ENCODE peak calls at places on chromosomes 2 and 18, in nine cellular contexts. One of them, this sample, is unnamed.

GRCh38 chr2:216716109-216716508 is 20.8 kb upstream of the IGFBP5 start:
- DNase-seq in activated CD8-positive, alpha-beta T cell treated with anti-CD3 and anti-CD28 coated beads, Interleukin-2, amount 10 ng/mL, durations not matched to agents 7 days and 5 days: no peak
- DNase-seq in HT-29: no peak
- DNase-seq in K562: no peak
- DNase-seq in stimulated activated CD4-positive, alpha-beta T cell treated with anti-CD3 and anti-CD28 coated beads, TNF-alpha, amount 100 ng/mL, for 4 hours: no peak
- DNase-seq in iris pigment epithelial cell: no peak
- DNase-seq in PC-3: no peak
- DNase-seq in HuH-7.5: no peak
- DNase-seq in EH: no peak
- DNase-seq in this sample: no peak

GRCh38 chr2:127037456-127037855 is 69.5 kb downstream of the BIN1 start:
- DNase-seq in activated CD8-positive, alpha-beta T cell treated with anti-CD3 and anti-CD28 coated beads, Interleukin-2, amount 10 ng/mL, durations not matched to agents 7 days and 5 days: no peak
- DNase-seq in HT-29: no peak
- DNase-seq in K562: no peak
- DNase-seq in stimulated activated CD4-positive, alpha-beta T cell treated with anti-CD3 and anti-CD28 coated beads, TNF-alpha, amount 100 ng/mL, for 4 hours: no peak
- DNase-seq in iris pigment epithelial cell: no peak
- DNase-seq in PC-3: no peak
- DNase-seq in HuH-7.5: no peak
- DNase-seq in EH: peak
- DNase-seq in this sample: no peak

GRCh38 chr2:222791946-222792649 is 68.7 kb upstream of the ACSL3 start:
- DNase-seq in activated CD8-positive, alpha-beta T cell treated with anti-CD3 and anti-CD28 coated beads, Interleukin-2, amount 10 ng/mL, durations not matched to agents 7 days and 5 days: no peak
- DNase-seq in HT-29: no peak
- DNase-seq in K562: no peak
- DNase-seq in stimulated activated CD4-positive, alpha-beta T cell treated with anti-CD3 and anti-CD28 coated beads, TNF-alpha, amount 100 ng/mL, for 4 hours: no peak
- DNase-seq in iris pigment epithelial cell: no peak
- DNase-seq in PC-3: no peak
- DNase-seq in HuH-7.5: no peak
- DNase-seq in EH: no peak
- DNase-seq in this sample: no peak

GRCh38 chr2:47007826-47008225 is 92.2 kb upstream of the MCFD2 start:
- DNase-seq in activated CD8-positive, alpha-beta T cell treated with anti-CD3 and anti-CD28 coated beads, Interleukin-2, amount 10 ng/mL, durations not matched to agents 7 days and 5 days: no peak
- DNase-seq in HT-29: no peak
- DNase-seq in K562: no peak
- DNase-seq in stimulated activated CD4-positive, alpha-beta T cell treated with anti-CD3 and anti-CD28 coated beads, TNF-alpha, amount 100 ng/mL, for 4 hours: no peak
- DNase-seq in iris pigment epithelial cell: no peak
- DNase-seq in PC-3: no peak
- DNase-seq in HuH-7.5: no peak
- DNase-seq in EH: no peak
- DNase-seq in this sample: no peak

GRCh38 chr2:164554487-164554886 is 66.8 kb downstream of the GRB14 start:
- DNase-seq in activated CD8-positive, alpha-beta T cell treated with anti-CD3 and anti-CD28 coated beads, Interleukin-2, amount 10 ng/mL, durations not matched to agents 7 days and 5 days: no peak
- DNase-seq in HT-29: peak
- DNase-seq in K562: no peak
- DNase-seq in stimulated activated CD4-positive, alpha-beta T cell treated with anti-CD3 and anti-CD28 coated beads, TNF-alpha, amount 100 ng/mL, for 4 hours: no peak
- DNase-seq in iris pigment epithelial cell: no peak
- DNase-seq in PC-3: no peak
- DNase-seq in HuH-7.5: no peak
- DNase-seq in EH: no peak
- DNase-seq in this sample: no peak

GRCh38 chr2:182283512-182283911 is 143.3 kb downstream of the PDE1A start:
- DNase-seq in activated CD8-positive, alpha-beta T cell treated with anti-CD3 and anti-CD28 coated beads, Interleukin-2, amount 10 ng/mL, durations not matched to agents 7 days and 5 days: no peak
- DNase-seq in HT-29: no peak
- DNase-seq in K562: no peak
- DNase-seq in stimulated activated CD4-positive, alpha-beta T cell treated with anti-CD3 and anti-CD28 coated beads, TNF-alpha, amount 100 ng/mL, for 4 hours: no peak
- DNase-seq in iris pigment epithelial cell: no peak
- DNase-seq in PC-3: no peak
- DNase-seq in HuH-7.5: no peak
- DNase-seq in EH: no peak
- DNase-seq in this sample: no peak

GRCh38 chr2:110674620-110675555 is 3.0 kb downstream of the BUB1 start:
- DNase-seq in activated CD8-positive, alpha-beta T cell treated with anti-CD3 and anti-CD28 coated beads, Interleukin-2, amount 10 ng/mL, durations not matched to agents 7 days and 5 days: peak
- DNase-seq in HT-29: no peak
- DNase-seq in K562: peak
- DNase-seq in stimulated activated CD4-positive, alpha-beta T cell treated with anti-CD3 and anti-CD28 coated beads, TNF-alpha, amount 100 ng/mL, for 4 hours: no peak
- DNase-seq in iris pigment epithelial cell: peak
- DNase-seq in PC-3: peak
- DNase-seq in HuH-7.5: no peak
- DNase-seq in EH: peak
- DNase-seq in this sample: no peak

GRCh38 chr2:96866586-96866985 is 3.3 kb downstream of the SEMA4C start:
- DNase-seq in activated CD8-positive, alpha-beta T cell treated with anti-CD3 and anti-CD28 coated beads, Interleukin-2, amount 10 ng/mL, durations not matched to agents 7 days and 5 days: no peak
- DNase-seq in HT-29: no peak
- DNase-seq in K562: no peak
- DNase-seq in stimulated activated CD4-positive, alpha-beta T cell treated with anti-CD3 and anti-CD28 coated beads, TNF-alpha, amount 100 ng/mL, for 4 hours: no peak
- DNase-seq in iris pigment epithelial cell: no peak
- DNase-seq in PC-3: no peak
- DNase-seq in HuH-7.5: no peak
- DNase-seq in EH: no peak
- DNase-seq in this sample: no peak

GRCh38 chr18:11990541-11990940 is 9.2 kb downstream of the IMPA2 start:
- DNase-seq in activated CD8-positive, alpha-beta T cell treated with anti-CD3 and anti-CD28 coated beads, Interleukin-2, amount 10 ng/mL, durations not matched to agents 7 days and 5 days: no peak
- DNase-seq in HT-29: no peak
- DNase-seq in K562: no peak
- DNase-seq in stimulated activated CD4-positive, alpha-beta T cell treated with anti-CD3 and anti-CD28 coated beads, TNF-alpha, amount 100 ng/mL, for 4 hours: no peak
- DNase-seq in iris pigment epithelial cell: no peak
- DNase-seq in PC-3: no peak
- DNase-seq in HuH-7.5: no peak
- DNase-seq in EH: no peak
- DNase-seq in this sample: no peak

GRCh38 chr18:74060511-74061028 is 87.1 kb downstream of the FBXO15 start:
- DNase-seq in activated CD8-positive, alpha-beta T cell treated with anti-CD3 and anti-CD28 coated beads, Interleukin-2, amount 10 ng/mL, durations not matched to agents 7 days and 5 days: no peak
- DNase-seq in HT-29: no peak
- DNase-seq in K562: no peak
- DNase-seq in stimulated activated CD4-positive, alpha-beta T cell treated with anti-CD3 and anti-CD28 coated beads, TNF-alpha, amount 100 ng/mL, for 4 hours: no peak
- DNase-seq in iris pigment epithelial cell: no peak
- DNase-seq in PC-3: no peak
- DNase-seq in HuH-7.5: no peak
- DNase-seq in EH: no peak
- DNase-seq in this sample: no peak

GRCh38 chr2:146850746-146851145 is 994.1 kb upstream of the ACVR2A start:
- DNase-seq in activated CD8-positive, alpha-beta T cell treated with anti-CD3 and anti-CD28 coated beads, Interleukin-2, amount 10 ng/mL, durations not matched to agents 7 days and 5 days: no peak
- DNase-seq in HT-29: no peak
- DNase-seq in K562: no peak
- DNase-seq in stimulated activated CD4-positive, alpha-beta T cell treated with anti-CD3 and anti-CD28 coated beads, TNF-alpha, amount 100 ng/mL, for 4 hours: no peak
- DNase-seq in iris pigment epithelial cell: peak
- DNase-seq in PC-3: no peak
- DNase-seq in HuH-7.5: no peak
- DNase-seq in EH: no peak
- DNase-seq in this sample: no peak

GRCh38 chr2:219551412-219551811 is 7.6 kb downstream of the TMEM198 start:
- DNase-seq in activated CD8-positive, alpha-beta T cell treated with anti-CD3 and anti-CD28 coated beads, Interleukin-2, amount 10 ng/mL, durations not matched to agents 7 days and 5 days: no peak
- DNase-seq in HT-29: no peak
- DNase-seq in K562: peak
- DNase-seq in stimulated activated CD4-positive, alpha-beta T cell treated with anti-CD3 and anti-CD28 coated beads, TNF-alpha, amount 100 ng/mL, for 4 hours: no peak
- DNase-seq in iris pigment epithelial cell: peak
- DNase-seq in PC-3: peak
- DNase-seq in HuH-7.5: no peak
- DNase-seq in EH: peak
- DNase-seq in this sample: no peak